ENCODE peak calls at places on chromosomes 12 and 14, in nine cellular contexts. X, D, I, H, V, N, S, U and A are unnamed samples. For H3K4me1, the result is how much of the 10 kb centered on the place peaks cover.

GRCh38 chr12:69196302-69197288 is 42.8 kb upstream of the CPSF6 start:
- DNase-seq in X (peak), D (no peak), I (no peak), H (no peak), V (no peak), N (no peak), S (peak), U (peak), A (peak)

GRCh38 chr14:42961509-42961908 is 1354.8 kb downstream of the LRFN5 start:
- DNase-seq in X (no peak), D (no peak), I (no peak), H (no peak), V (no peak), N (no peak), S (no peak), U (no peak), A (no peak)

GRCh38 chr12:122517877-122518276 is 8.9 kb downstream of the RSRC2 start:
- DNase-seq in X (peak), D (no peak), I (no peak), H (no peak), V (no peak), N (no peak), S (no peak), U (no peak), A (peak)

GRCh38 chr12:62717636-62718035 is 217.3 kb downstream of the PPM1H start:
- DNase-seq in X (no peak), D (no peak), I (no peak), H (no peak), V (no peak), N (no peak), S (no peak), U (no peak), A (no peak)

GRCh38 chr14:21791749-21792148 is 118.1 kb upstream of the OR4E1 start:
- DNase-seq in X (no peak), D (no peak), I (no peak), H (no peak), V (no peak), N (no peak), S (no peak), U (no peak), A (no peak)

GRCh38 chr14:63543826-63544320 is 696 bp upstream of the PPP2R5E start:
- DNase-seq in X (no peak), D (no peak), I (no peak), H (no peak), V (no peak), N (no peak), S (no peak), U (no peak), A (no peak)

GRCh38 chr14:75709207-75709812 is 48.3 kb downstream of the TTLL5 start:
- DNase-seq in X (peak), D (peak), I (peak), H (peak), V (peak), N (peak), S (peak), U (peak), A (peak)

GRCh38 chr12:6171409-6172015 is 28.7 kb upstream of the CD9 start:
- DNase-seq in X (no peak), D (no peak), I (peak), H (no peak), V (peak), N (no peak), S (no peak), U (peak), A (peak)

GRCh38 chr14:61569783-61570182 is 125.5 kb upstream of the HIF1A start:
- DNase-seq in X (peak), D (no peak), I (no peak), H (no peak), V (no peak), N (peak), S (no peak), U (peak), A (peak)

GRCh38 chr12:50285253-50285652 is 1.9 kb upstream of the LIMA1 start:
- DNase-seq in X (no peak), D (no peak), I (no peak), H (no peak), V (no peak), N (no peak), S (no peak), U (no peak), A (no peak)

GRCh38 chr14:74562515-74563232 is 49.4 kb downstream of the LTBP2 start:
- DNase-seq in X (peak), D (no peak), I (no peak), H (peak), V (no peak), N (no peak), S (no peak), U (no peak), A (no peak)

GRCh38 chr14:96741151-96741977 is 55.8 kb upstream of the VRK1 start:
- DNase-seq in X (peak), D (peak), I (peak), H (peak), V (peak), N (peak), S (peak), U (peak), A (peak)

GRCh38 chr12:114294303-114294685 is 111.7 kb downstream of the TBX5 start:
- DNase-seq in X (peak), D (no peak), I (no peak), H (no peak), V (no peak), N (no peak), S (no peak), U (no peak), A (no peak)

GRCh38 chr14:92252291-92252690 is 70.7 kb upstream of the SLC24A4 start:
- DNase-seq in X (no peak), D (no peak), I (no peak), H (no peak), V (no peak), N (no peak), S (no peak), U (no peak), A (no peak)

GRCh38 chr14:64421166-64421565 is 33.0 kb downstream of the MTHFD1 start:
- DNase-seq in X (peak), D (no peak), I (no peak), H (no peak), V (no peak), N (no peak), S (no peak), U (no peak), A (no peak)

GRCh38 chr12:90331821-90332220 is 623.2 kb downstream of the CCER1 start:
- DNase-seq in X (no peak), D (no peak), I (no peak), H (no peak), V (no peak), N (no peak), S (no peak), U (peak), A (no peak)

GRCh38 chr12:28569698-28570411 is 379.6 kb downstream of the CCDC91 start:
- DNase-seq in X (peak), D (no peak), I (no peak), H (no peak), V (no peak), N (no peak), S (no peak), U (peak), A (peak)

GRCh38 chr14:49982522-49982951 is 89.7 kb downstream of the ARF6 start:
- DNase-seq in X (peak), D (no peak), I (no peak), H (no peak), V (no peak), N (no peak), S (no peak), U (peak), A (peak)

GRCh38 chr12:109144224-109144623 is 27.8 kb downstream of the ACACB start:
- DNase-seq in X (no peak), D (no peak), I (no peak), H (no peak), V (no peak), N (no peak), S (no peak), U (no peak), A (no peak)
- H3K4me1 ChIP-seq in X (under half), D (under half), I (under half), H (under half), V (half or more), N (under half), S (under half), U (under half), A (under half)

GRCh38 chr12:92528586-92528985 is 174.2 kb upstream of the PLEKHG7 start:
- DNase-seq in X (no peak), D (no peak), I (no peak), H (no peak), V (no peak), N (no peak), S (no peak), U (no peak), A (no peak)
- TF ChIP-seq CTCF in X (no peak), D (no peak), I (no peak), H (no peak), V (no peak), N (no peak), S (no peak), U (no peak), A (no peak)

DNA sequence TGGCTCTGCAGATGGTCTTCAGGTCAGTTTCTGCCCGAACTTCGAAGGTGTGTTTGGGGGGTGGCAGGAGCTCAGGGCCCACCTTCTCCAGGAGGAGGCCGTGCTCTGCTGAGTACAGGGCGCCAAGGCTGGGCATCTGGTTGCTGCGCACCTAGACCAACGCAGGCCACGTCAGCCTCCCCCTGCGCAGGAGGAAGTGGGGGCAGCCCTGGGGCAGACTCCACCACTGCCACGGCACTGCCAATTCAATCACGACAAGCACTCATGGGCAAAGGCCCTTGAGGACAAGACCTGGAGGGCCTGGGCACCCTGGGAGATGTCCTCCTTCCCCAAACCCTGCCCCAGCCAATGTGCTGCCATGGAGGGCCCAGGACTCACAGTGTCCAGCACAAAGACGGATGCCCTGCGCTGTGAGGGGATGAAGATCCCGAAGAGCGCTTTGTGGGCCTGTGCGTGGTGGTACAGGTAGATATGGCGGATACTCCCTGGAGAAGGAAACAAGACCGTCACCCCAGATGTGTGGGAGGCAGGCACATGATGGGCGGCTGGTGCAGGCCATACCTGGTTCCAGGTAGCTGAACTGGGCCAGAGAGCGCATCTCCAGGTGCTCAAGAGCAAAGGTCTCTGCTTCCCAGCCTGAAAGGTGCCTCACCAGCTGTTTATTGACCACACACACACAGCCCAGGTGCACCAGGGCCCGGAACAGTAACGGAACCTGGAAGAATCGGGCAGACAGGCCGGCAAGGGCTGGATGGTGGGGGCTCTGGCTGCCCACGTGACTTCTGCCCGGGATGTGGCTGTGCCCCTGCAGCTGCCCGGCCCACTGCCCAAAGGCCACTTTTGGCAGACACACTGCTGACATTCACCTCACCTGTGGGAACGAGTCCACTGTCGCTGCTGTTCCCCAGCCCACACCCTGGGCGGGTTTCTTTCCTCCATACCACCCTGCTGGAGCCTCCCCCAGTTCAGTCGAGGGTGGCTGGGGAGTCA is 24.6 kb downstream of the P2RX2 start:
- DNase-seq in X (no peak), D (no peak), I (no peak), H (peak), V (no peak), N (no peak), S (no peak), U (no peak), A (no peak)
- TF ChIP-seq POLR2A in X (no peak), D (no peak), I (no peak), H (no peak), V (no peak), N (no peak), S (no peak), U (no peak), A (no peak)

GRCh38 chr12:52443966-52444365 is 8.0 kb downstream of the KRT6B start:
- DNase-seq in X (no peak), D (no peak), I (no peak), H (no peak), V (no peak), N (no peak), S (no peak), U (no peak), A (no peak)

GRCh38 chr12:52446346-52447045 is 5.5 kb downstream of the KRT6B start:
- DNase-seq in X (no peak), D (no peak), I (no peak), H (no peak), V (no peak), N (no peak), S (no peak), U (no peak), A (no peak)

GRCh38 chr12:52444647-52445595 is 7.0 kb downstream of the KRT6B start:
- DNase-seq in X (no peak), D (no peak), I (no peak), H (no peak), V (no peak), N (no peak), S (no peak), U (no peak), A (no peak)

GRCh38 chr12:52442600-52443061 is 8.5 kb upstream of the KRT75 start:
- DNase-seq in X (peak), D (no peak), I (no peak), H (no peak), V (peak), N (no peak), S (no peak), U (no peak), A (no peak)

GRCh38 chr12:52445876-52446275 is 6.1 kb downstream of the KRT6B start:
- DNase-seq in X (no peak), D (no peak), I (no peak), H (no peak), V (no peak), N (no peak), S (no peak), U (no peak), A (no peak)
- H3K4me1 ChIP-seq in X (under half), D (under half), I (under half), H (under half), V (under half), N (under half), S (under half), U (under half), A (under half)

GRCh38 chr12:92737855-92738850 is 35.4 kb downstream of the PLEKHG7 start:
- DNase-seq in X (no peak), D (no peak), I (no peak), H (no peak), V (no peak), N (no peak), S (no peak), U (no peak), A (no peak)

GRCh38 chr12:92739099-92739498 is 36.3 kb downstream of the PLEKHG7 start:
- DNase-seq in X (peak), D (no peak), I (no peak), H (no peak), V (no peak), N (no peak), S (no peak), U (no peak), A (no peak)

GRCh38 chr12:92730758-92731157 is 28.0 kb downstream of the PLEKHG7 start:
- DNase-seq in X (peak), D (no peak), I (no peak), H (no peak), V (no peak), N (no peak), S (no peak), U (no peak), A (no peak)

GRCh38 chr12:92736605-92737004 is 33.8 kb downstream of the PLEKHG7 start:
- DNase-seq in X (no peak), D (no peak), I (no peak), H (no peak), V (no peak), N (no peak), S (no peak), U (no peak), A (no peak)

DNA sequence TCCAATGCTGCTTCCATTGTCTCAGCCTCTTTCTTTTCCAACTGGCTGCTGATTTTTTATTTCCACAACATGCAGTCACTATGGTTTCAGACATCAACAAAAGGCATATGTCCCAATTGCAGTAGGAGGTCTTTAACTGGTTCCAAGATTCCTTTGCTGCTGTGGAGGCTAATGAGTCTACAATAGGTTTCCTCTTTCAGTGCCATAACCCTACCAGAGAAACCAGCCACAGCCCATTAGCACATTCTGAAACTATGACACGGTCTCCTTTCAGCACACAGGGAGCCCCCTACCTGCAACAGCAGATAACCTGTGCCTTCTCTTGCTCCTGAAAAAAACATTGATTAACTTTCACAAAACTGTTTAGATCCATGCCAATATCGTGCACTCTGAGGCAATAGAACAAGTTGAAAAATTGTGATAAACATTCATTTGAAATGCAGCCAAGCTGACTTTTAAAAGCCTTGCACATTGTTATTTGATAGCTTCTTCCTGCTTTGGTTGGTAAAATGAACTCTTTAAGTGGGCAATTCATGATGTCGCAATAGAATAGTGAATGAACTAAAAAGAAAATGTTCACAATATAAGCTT is 32.4 kb downstream of the PLEKHG7 start:
- DNase-seq in X (peak), D (no peak), I (no peak), H (no peak), V (no peak), N (no peak), S (no peak), U (peak), A (no peak)
- TF ChIP-seq CTCF in X (peak), D (no peak), I (no peak), H (no peak), V (no peak), N (no peak), S (no peak), U (no peak), A (no peak)